ENCODE peak calls at places on chromosomes 6 and 20, in six cellular contexts. M, K, T, N, W and S are unnamed samples.

GRCh38 chr6:88360203-88360797 is 194.2 kb upstream of the CNR1 start:
- DNase-seq in M (no peak), K (no peak), T (peak), N (peak), W (peak), S (no peak)

GRCh38 chr6:43924222-43924702 is 154.3 kb downstream of the VEGFA start:
- DNase-seq in M (peak), K (peak), T (no peak), N (peak), W (no peak), S (no peak)

GRCh38 chr6:56624046-56624727 is 18.5 kb downstream of the DST start:
- DNase-seq in M (no peak), K (no peak), T (no peak), N (peak), W (peak), S (no peak)

GRCh38 chr6:100343678-100344077 is 121.0 kb downstream of the SIM1 start:
- DNase-seq in M (no peak), K (no peak), T (no peak), N (peak), W (no peak), S (no peak)

GRCh38 chr6:4102687-4103244 is 23.8 kb upstream of the FAM217A start:
- DNase-seq in M (no peak), K (no peak), T (no peak), N (no peak), W (peak), S (no peak)

GRCh38 chr6:159169193-159169555 is at the start of gene FNDC1:
- DNase-seq in M (peak), K (no peak), T (peak), N (no peak), W (no peak), S (no peak)

GRCh38 chr6:143514996-143515760 is 3.7 kb upstream of the FUCA2 start:
- DNase-seq in M (no peak), K (no peak), T (no peak), N (peak), W (no peak), S (no peak)

GRCh38 chr20:51096571-51097267 is 73.8 kb upstream of the KCNG1 start:
- DNase-seq in M (no peak), K (no peak), T (no peak), N (no peak), W (no peak), S (no peak)

GRCh38 chr6:165263-165662 is 127.0 kb upstream of the DUSP22 start:
- DNase-seq in M (no peak), K (no peak), T (no peak), N (no peak), W (no peak), S (no peak)

GRCh38 chr20:2741463-2741862 is 48.9 kb downstream of the EBF4 start:
- DNase-seq in M (no peak), K (no peak), T (no peak), N (no peak), W (no peak), S (no peak)

GRCh38 chr6:107823047-107823557 is 1.0 kb downstream of the SCML4 start:
- DNase-seq in M (no peak), K (no peak), T (no peak), N (no peak), W (no peak), S (no peak)

GRCh38 chr6:92979281-92979680 is 440.1 kb downstream of the EPHA7 start:
- DNase-seq in M (no peak), K (no peak), T (no peak), N (no peak), W (no peak), S (no peak)

GRCh38 chr20:40010483-40010882 is 678.6 kb downstream of the MAFB start:
- DNase-seq in M (no peak), K (no peak), T (no peak), N (peak), W (no peak), S (no peak)

GRCh38 chr20:9200196-9200595 is 131.3 kb downstream of the PLCB4 start:
- DNase-seq in M (no peak), K (no peak), T (no peak), N (peak), W (no peak), S (no peak)

GRCh38 chr6:82176616-82177015 is 70.9 kb downstream of the IBTK start:
- DNase-seq in M (no peak), K (no peak), T (no peak), N (peak), W (no peak), S (no peak)

GRCh38 chr20:16135630-16136029 is 437.6 kb downstream of the KIF16B start:
- DNase-seq in M (no peak), K (no peak), T (no peak), N (no peak), W (no peak), S (no peak)

GRCh38 chr20:24753136-24753535 is 195.9 kb upstream of the CST7 start:
- DNase-seq in M (no peak), K (no peak), T (no peak), N (no peak), W (no peak), S (no peak)

GRCh38 chr6:81214414-81215091 is 537.9 kb downstream of the TENT5A start:
- DNase-seq in M (no peak), K (no peak), T (no peak), N (no peak), W (no peak), S (no peak)

GRCh38 chr6:90074161-90074560 is 179.9 kb downstream of the GJA10 start:
- DNase-seq in M (no peak), K (no peak), T (no peak), N (peak), W (peak), S (no peak)

GRCh38 chr6:36099872-36100483 is 30.3 kb upstream of the MAPK13 start:
- DNase-seq in M (no peak), K (no peak), T (no peak), N (no peak), W (no peak), S (no peak)

GRCh38 chr6:137724495-137725211 is 142.4 kb upstream of the TNFAIP3 start:
- DNase-seq in M (no peak), K (no peak), T (no peak), N (peak), W (no peak), S (no peak)

GRCh38 chr6:53530780-53531386 is 14.0 kb downstream of the GCLC start:
- DNase-seq in M (no peak), K (no peak), T (no peak), N (no peak), W (no peak), S (no peak)

GRCh38 chr6:160306284-160306683 is 41.9 kb upstream of the SLC22A3 start:
- DNase-seq in M (no peak), K (no peak), T (no peak), N (no peak), W (no peak), S (no peak)

GRCh38 chr6:11632795-11633511 is 95.4 kb downstream of the TMEM170B start:
- DNase-seq in M (no peak), K (peak), T (no peak), N (peak), W (no peak), S (no peak)

GRCh38 chr6:42532038-42532669 is 31.7 kb upstream of the UBR2 start:
- DNase-seq in M (no peak), K (peak), T (peak), N (peak), W (peak), S (peak)

GRCh38 chr6:158849899-158850806 is 31.0 kb upstream of the EZR start:
- DNase-seq in M (peak), K (peak), T (peak), N (peak), W (peak), S (peak)

GRCh38 chr20:57117296-57117695 is 149.1 kb downstream of the BMP7 start:
- DNase-seq in M (no peak), K (no peak), T (no peak), N (no peak), W (no peak), S (no peak)